ENCODE peak calls at places on chromosomes 4 and X, in ten cellular contexts. A, P, S, C, X, U, T, L, Q and H are unnamed samples. For H3K4me1, the result is how much of the 10 kb centered on the place peaks cover.

GRCh38 chrX:42519666-42520231 is 258.2 kb downstream of the PPP1R2C start:
- DNase-seq in A (no peak), S (no peak), Q (no peak), C (peak), L (no peak), P (no peak), T (no peak), X (no peak), U (peak), H (no peak)

GRCh38 chr4:88106205-88106604 is 52.2 kb downstream of the ABCG2 start:
- DNase-seq in S (no peak), U (peak), X (no peak), C (peak), Q (no peak), A (no peak), L (no peak), T (no peak), P (no peak), H (no peak)

GRCh38 chrX:31209005-31209612 is 137.3 kb upstream of the FTHL17 start:
- DNase-seq in L (no peak), X (no peak), C (no peak), T (no peak), A (no peak), U (peak), Q (no peak), S (no peak), P (no peak), H (no peak)

GRCh38 chrX:32483534-32484136 is 727.7 kb downstream of the DMD start:
- DNase-seq in T (no peak), L (peak), C (peak), S (no peak), U (no peak), X (no peak), A (no peak), P (no peak), Q (no peak), H (no peak)

GRCh38 chr4:186592450-186592849 is 37.1 kb upstream of the MTNR1A start:
- DNase-seq in Q (no peak), P (no peak), S (no peak), C (no peak), X (no peak), A (no peak), U (no peak), L (no peak), T (no peak), H (no peak)

GRCh38 chrX:2819345-2820130 is 9.2 kb upstream of the GYG2 start:
- DNase-seq in C (peak), Q (no peak), L (peak), T (no peak), P (no peak), U (no peak), S (no peak), X (no peak), A (no peak), H (no peak)

GRCh38 chr4:15928883-15929282 is 9.7 kb downstream of the FGFBP1 start:
- DNase-seq in T (no peak), A (no peak), L (no peak), Q (no peak), C (no peak), P (no peak), S (no peak), X (no peak), U (no peak), H (no peak)

GRCh38 chrX:31461266-31461665 is 389.4 kb upstream of the FTHL17 start:
- DNase-seq in S (no peak), P (no peak), C (no peak), A (no peak), T (no peak), L (no peak), U (no peak), Q (no peak), X (no peak), H (no peak)

GRCh38 chr4:53804719-53805118 is 213.4 kb upstream of the LNX1 start:
- DNase-seq in P (no peak), X (peak), S (no peak), U (no peak), Q (peak), A (no peak), C (peak), T (peak), L (peak), H (peak)

GRCh38 chrX:38986586-38986985 is 185.3 kb downstream of the MID1IP1 start:
- DNase-seq in S (no peak), X (no peak), P (no peak), T (no peak), U (no peak), L (no peak), A (no peak), Q (no peak), C (no peak), H (no peak)

GRCh38 chr4:129164243-129164642 is 68.3 kb downstream of the C4orf33 start:
- DNase-seq in L (no peak), A (no peak), U (no peak), T (no peak), P (no peak), Q (no peak), C (no peak), S (no peak), X (no peak), H (no peak)

GRCh38 chr4:140326395-140326993 is 47.0 kb upstream of the SCOC start:
- DNase-seq in U (peak), L (peak), X (no peak), A (no peak), S (no peak), C (peak), Q (no peak), P (no peak), T (no peak), H (no peak)

GRCh38 chr4:158809611-158810486 is 41.0 kb downstream of the FNIP2 start:
- DNase-seq in Q (no peak), L (peak), A (no peak), C (peak), X (no peak), P (no peak), S (no peak), U (peak), T (no peak), H (no peak)

GRCh38 chr4:89358935-89359364 is 51.4 kb upstream of the GPRIN3 start:
- DNase-seq in Q (no peak), A (no peak), C (no peak), U (peak), L (no peak), S (no peak), P (no peak), X (no peak), T (no peak), H (no peak)

GRCh38 chr4:8334786-8335460 is 65.4 kb downstream of the HTRA3 start:
- DNase-seq in C (no peak), S (no peak), U (no peak), X (no peak), Q (no peak), L (no peak), T (peak), A (no peak), P (no peak), H (peak)

GRCh38 chr4:4990857-4991540 is 28.3 kb downstream of the CYTL1 start:
- DNase-seq in Q (peak), L (no peak), X (peak), U (peak), P (no peak), S (no peak), A (peak), C (peak), T (peak), H (peak)

GRCh38 chrX:121579016-121579760 is 531.8 kb downstream of the GLUD2 start:
- DNase-seq in S (no peak), Q (no peak), U (peak), T (no peak), C (peak), L (peak), A (no peak), P (no peak), X (no peak), H (no peak)

GRCh38 chr4:155419266-155419665 is 42.5 kb upstream of the MAP9 start:
- DNase-seq in U (peak), C (peak), T (no peak), A (no peak), S (no peak), P (no peak), X (no peak), Q (no peak), L (no peak), H (no peak)

GRCh38 chr4:128583753-128584712 is 225.5 kb upstream of the JADE1 start:
- DNase-seq in L (no peak), P (no peak), Q (peak), S (no peak), A (no peak), T (peak), X (peak), U (no peak), C (peak), H (no peak)

GRCh38 chrX:152202886-152203285 is 64.5 kb upstream of the MAGEA10 start:
- DNase-seq in L (no peak), U (no peak), A (no peak), T (no peak), X (no peak), C (no peak), P (no peak), S (no peak), Q (no peak), H (no peak)

GRCh38 chr4:85952518-85952917 is 407.3 kb downstream of the MAPK10 start:
- DNase-seq in A (no peak), T (no peak), S (no peak), P (no peak), L (no peak), C (peak), X (no peak), Q (no peak), U (peak), H (no peak)

GRCh38 chr4:134470544-134470943 is 269.0 kb upstream of the PABPC4L start:
- DNase-seq in P (no peak), S (no peak), A (no peak), C (no peak), L (no peak), U (peak), X (no peak), T (peak), Q (no peak), H (no peak)

GRCh38 chr4:112099701-112100289 is 45.5 kb upstream of the FAM241A start:
- DNase-seq in P (no peak), X (no peak), L (peak), A (no peak), S (no peak), C (peak), U (peak), Q (no peak), T (no peak), H (no peak)

GRCh38 chr4:3655485-3656429 is 110.4 kb upstream of the ADRA2C start:
- DNase-seq in Q (no peak), C (no peak), A (no peak), T (no peak), P (no peak), S (no peak), L (peak), U (no peak), X (no peak), H (no peak)

GRCh38 chr4:3659131-3659530 is 107.1 kb upstream of the ADRA2C start:
- DNase-seq in A (no peak), S (no peak), X (no peak), Q (no peak), L (no peak), U (no peak), T (no peak), P (no peak), C (no peak), H (no peak)

GRCh38 chr4:3657917-3658913 is 108.0 kb upstream of the ADRA2C start:
- DNase-seq in L (no peak), S (no peak), X (no peak), A (no peak), C (peak), T (no peak), U (peak), P (no peak), Q (no peak), H (peak)

GRCh38 chr4:3654036-3654807 is 112.0 kb upstream of the ADRA2C start:
- DNase-seq in L (no peak), X (no peak), A (no peak), S (no peak), C (no peak), T (no peak), P (no peak), U (no peak), Q (no peak), H (no peak)

DNA sequence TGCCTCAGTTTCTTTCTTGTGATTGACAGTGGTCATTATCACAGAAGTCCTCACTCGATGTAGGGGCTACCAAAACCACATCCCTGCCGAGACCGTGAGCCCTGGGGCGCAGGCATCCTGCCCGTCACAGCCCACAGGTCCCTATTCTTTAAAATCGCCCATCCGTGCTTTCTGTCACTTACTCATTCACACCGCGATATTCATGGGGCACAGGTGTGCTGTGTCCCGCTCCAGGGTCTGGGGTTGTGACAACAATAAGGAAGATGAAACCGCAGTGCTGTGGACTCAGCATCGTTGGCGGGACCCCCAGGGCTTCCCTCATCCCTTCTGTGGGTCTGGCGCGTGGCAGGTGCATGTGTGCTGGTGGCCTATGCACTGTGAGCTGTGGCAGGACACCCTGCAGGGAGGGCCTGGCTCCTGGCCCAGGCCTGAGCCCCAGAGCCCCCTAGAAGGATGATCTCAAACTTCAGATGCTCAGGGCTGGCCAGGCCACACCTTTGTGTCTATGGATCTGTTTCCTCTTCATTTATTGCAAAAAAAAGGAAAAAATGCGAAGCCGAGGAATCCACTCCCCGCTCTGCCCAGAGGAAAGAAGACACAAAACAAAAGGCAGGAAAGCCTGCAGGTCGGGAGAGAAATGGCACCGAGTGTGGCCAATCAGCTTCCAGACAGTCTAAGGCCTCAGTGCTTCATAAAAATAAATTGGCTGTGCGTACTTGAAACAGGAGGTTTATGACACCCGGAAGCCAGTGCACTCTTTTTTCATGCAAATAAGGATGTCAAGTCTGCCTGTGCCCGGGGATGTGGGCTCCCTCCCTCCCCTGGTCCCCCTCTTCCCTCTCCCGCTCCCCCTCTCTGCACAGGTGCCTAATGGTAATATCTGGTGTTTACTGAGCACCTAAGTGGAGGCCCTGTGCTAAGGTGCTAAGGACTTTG is 109.5 kb upstream of the ADRA2C start:
- DNase-seq in S (no peak), L (peak), P (no peak), X (no peak), Q (no peak), U (no peak), T (no peak), A (no peak), C (no peak), H (no peak)
- H3K4me1 ChIP-seq in S (under half), L (half or more), P (under half), X (under half), Q (under half), U (under half), T (under half), A (under half), C (under half), H (under half)

GRCh38 chr4:3463556-3464348 is 646 bp downstream of the DOK7 start:
- DNase-seq in T (no peak), L (no peak), U (no peak), S (no peak), X (peak), P (no peak), A (no peak), Q (peak), C (no peak), H (no peak)
- H3K27ac ChIP-seq in T (peak), L (no peak), U (no peak), S (no peak), X (no peak), P (no peak), A (peak), Q (no peak), C (no peak), H (peak)

GRCh38 chrX:154365052-154365600 is 9.3 kb downstream of the FLNA start:
- DNase-seq in S (no peak), U (no peak), C (no peak), X (no peak), P (no peak), Q (no peak), L (no peak), T (no peak), A (no peak), H (no peak)

GRCh38 chrX:154368630-154369452 is 5.6 kb downstream of the FLNA start:
- DNase-seq in L (peak), S (no peak), Q (no peak), C (peak), T (peak), U (peak), A (peak), P (peak), X (peak), H (peak)

GRCh38 chrX:154367474-154368308 is 6.7 kb downstream of the FLNA start:
- DNase-seq in L (no peak), U (no peak), Q (no peak), P (no peak), S (no peak), A (no peak), C (no peak), T (no peak), X (no peak), H (no peak)

GRCh38 chrX:154365997-154366665 is 8.3 kb downstream of the FLNA start:
- DNase-seq in L (no peak), C (no peak), Q (no peak), X (no peak), P (no peak), U (no peak), S (no peak), T (no peak), A (no peak), H (no peak)

DNA sequence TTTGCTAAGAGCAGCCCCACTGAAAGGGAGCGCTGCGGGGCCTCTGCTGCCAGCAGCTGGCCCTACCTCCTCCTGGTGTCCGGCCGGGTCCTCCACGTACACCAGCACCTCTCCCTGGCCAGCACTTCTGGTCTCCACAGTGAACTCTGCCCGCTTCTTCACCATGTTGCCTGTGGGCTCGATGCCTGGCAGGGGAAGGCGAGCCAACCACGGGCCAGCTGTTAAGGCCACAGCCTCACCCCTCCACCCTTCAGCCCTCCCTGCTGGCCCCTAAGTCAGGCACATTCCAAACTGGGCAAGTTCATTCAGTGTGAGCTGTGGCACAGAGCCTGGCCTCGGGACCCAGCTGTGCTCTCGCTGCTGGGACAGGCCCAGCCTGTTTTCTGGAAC is 7.8 kb downstream of the FLNA start:
- DNase-seq in Q (no peak), S (no peak), U (no peak), A (no peak), L (no peak), C (peak), X (no peak), T (no peak), P (no peak), H (no peak)
- H3K4me1 ChIP-seq in Q (under half), S (under half), U (under half), A (under half), L (under half), C (under half), X (under half), T (under half), P (under half), H (under half)

GRCh38 chr4:118918388-118918787 is 29.7 kb downstream of the SYNPO2 start:
- DNase-seq in P (no peak), A (no peak), U (peak), S (no peak), C (peak), L (no peak), T (no peak), Q (no peak), X (no peak), H (no peak)

GRCh38 chr4:118915468-118915867 is 26.8 kb downstream of the SYNPO2 start:
- DNase-seq in T (no peak), S (no peak), U (no peak), C (no peak), Q (no peak), X (no peak), A (no peak), L (no peak), P (no peak), H (no peak)

GRCh38 chr4:118920247-118920646 is 31.6 kb downstream of the SYNPO2 start:
- DNase-seq in U (peak), C (no peak), X (no peak), S (no peak), P (no peak), T (no peak), Q (no peak), A (no peak), L (no peak), H (peak)

GRCh38 chr4:118921736-118922135 is 33.1 kb downstream of the SYNPO2 start:
- DNase-seq in X (no peak), C (no peak), P (no peak), U (peak), L (no peak), S (no peak), T (no peak), Q (no peak), A (no peak), H (no peak)

GRCh38 chr4:118917582-118917981 is 28.9 kb downstream of the SYNPO2 start:
- DNase-seq in S (no peak), Q (no peak), C (peak), L (no peak), T (no peak), U (peak), P (no peak), X (no peak), A (no peak), H (no peak)
- H3K27ac ChIP-seq in S (peak), Q (no peak), C (no peak), L (no peak), T (peak), U (no peak), P (no peak), X (no peak), A (peak), H (no peak)

DNA sequence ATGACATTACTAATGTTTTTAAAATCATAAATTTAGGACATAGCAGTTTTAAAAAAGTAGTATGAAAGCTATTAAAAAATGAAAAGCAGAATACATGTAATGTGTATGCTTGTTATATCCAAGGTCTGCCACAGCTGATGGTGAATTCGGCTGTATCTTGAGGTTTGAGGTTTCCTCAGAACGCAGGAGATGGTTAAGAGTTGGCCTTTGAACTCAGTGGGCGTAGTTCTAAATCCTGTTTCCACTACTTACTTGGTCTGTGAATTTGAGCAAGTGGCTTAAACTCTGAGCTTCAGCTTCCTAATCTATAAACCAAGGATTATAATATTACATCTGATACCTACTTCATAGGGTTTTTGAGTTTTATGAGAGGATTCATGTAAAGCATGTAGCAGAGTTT is 125.2 kb downstream of the STIM2 start:
- DNase-seq in C (no peak), S (no peak), T (no peak), P (no peak), A (no peak), X (no peak), Q (no peak), U (peak), L (peak), H (no peak)
- H3K4me1 ChIP-seq in C (under half), S (under half), T (under half), P (under half), A (under half), X (under half), Q (under half), U (under half), L (half or more), H (under half)

DNA sequence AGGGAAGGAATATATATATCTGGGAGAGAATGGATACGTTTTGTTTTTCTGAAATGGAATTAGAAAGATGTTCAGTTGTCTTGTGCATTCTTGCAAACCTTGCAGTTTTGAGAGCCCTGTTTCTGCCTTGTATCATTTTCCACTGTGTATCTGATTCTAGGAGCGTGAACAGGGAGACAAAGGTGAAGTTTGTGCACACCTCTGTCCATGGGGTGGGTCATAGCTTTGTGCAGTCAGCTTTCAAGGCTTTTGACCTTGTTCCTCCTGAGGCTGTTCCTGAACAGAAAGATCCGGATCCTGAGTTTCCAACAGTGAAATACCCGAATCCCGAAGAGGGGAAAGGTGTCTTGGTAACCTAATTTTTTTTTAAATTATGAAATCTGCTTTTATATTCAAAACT is 17.7 kb downstream of the PGM2 start:
- DNase-seq in Q (no peak), A (no peak), T (no peak), X (no peak), L (no peak), S (no peak), P (no peak), C (no peak), U (no peak), H (no peak)
- H3K27ac ChIP-seq in Q (no peak), A (no peak), T (no peak), X (no peak), L (peak), S (no peak), P (no peak), C (no peak), U (no peak), H (no peak)

GRCh38 chr4:94562285-94562684 is 110.5 kb downstream of the PDLIM5 start:
- DNase-seq in Q (no peak), C (no peak), P (no peak), T (no peak), U (no peak), A (no peak), S (no peak), L (no peak), X (no peak), H (no peak)
- H3K4me1 ChIP-seq in Q (under half), C (under half), P (under half), T (under half), U (under half), A (under half), S (under half), L (under half), X (under half), H (under half)